ENCODE peak calls at places on chromosomes 11 and 22, in nine cellular contexts. One of them, this sample, is unnamed.

GRCh38 chr22:23204541-23205157 is 24.3 kb downstream of the BCR start:
- DNase-seq in fibroblast of the aortic adventitia: peak
- DNase-seq in retinal pigment epithelial cell: peak
- DNase-seq in ovary: peak
- DNase-seq in NB4: no peak
- DNase-seq in pancreas: peak
- DNase-seq in heart right ventricle: peak
- DNase-seq in mucosa of descending colon: no peak
- DNase-seq in cardiac fibroblast: peak
- DNase-seq in this sample: peak

GRCh38 chr11:7347611-7348431 is 96.1 kb downstream of the SYT9 start:
- DNase-seq in fibroblast of the aortic adventitia: no peak
- DNase-seq in retinal pigment epithelial cell: no peak
- DNase-seq in ovary: no peak
- DNase-seq in NB4: no peak
- DNase-seq in pancreas: no peak
- DNase-seq in heart right ventricle: no peak
- DNase-seq in mucosa of descending colon: no peak
- DNase-seq in cardiac fibroblast: no peak
- DNase-seq in this sample: no peak

GRCh38 chr11:45982656-45983470 is 60.4 kb downstream of the LARGE2 start:
- DNase-seq in fibroblast of the aortic adventitia: peak
- DNase-seq in retinal pigment epithelial cell: peak
- DNase-seq in ovary: peak
- DNase-seq in NB4: peak
- DNase-seq in pancreas: no peak
- DNase-seq in heart right ventricle: no peak
- DNase-seq in mucosa of descending colon: no peak
- DNase-seq in cardiac fibroblast: peak
- DNase-seq in this sample: peak

GRCh38 chr11:14687943-14688627 is 44.5 kb downstream of the PDE3B start:
- DNase-seq in fibroblast of the aortic adventitia: no peak
- DNase-seq in retinal pigment epithelial cell: no peak
- DNase-seq in ovary: no peak
- DNase-seq in NB4: no peak
- DNase-seq in pancreas: no peak
- DNase-seq in heart right ventricle: no peak
- DNase-seq in mucosa of descending colon: no peak
- DNase-seq in cardiac fibroblast: no peak
- DNase-seq in this sample: no peak

GRCh38 chr11:73426184-73426845 is 50.1 kb downstream of the RELT start:
- DNase-seq in fibroblast of the aortic adventitia: peak
- DNase-seq in retinal pigment epithelial cell: no peak
- DNase-seq in ovary: no peak
- DNase-seq in NB4: no peak
- DNase-seq in pancreas: no peak
- DNase-seq in heart right ventricle: no peak
- DNase-seq in mucosa of descending colon: no peak
- DNase-seq in cardiac fibroblast: peak
- DNase-seq in this sample: no peak

GRCh38 chr11:35236667-35237003 is 97.7 kb downstream of the CD44 start:
- DNase-seq in fibroblast of the aortic adventitia: no peak
- DNase-seq in retinal pigment epithelial cell: no peak
- DNase-seq in ovary: no peak
- DNase-seq in NB4: peak
- DNase-seq in pancreas: no peak
- DNase-seq in heart right ventricle: no peak
- DNase-seq in mucosa of descending colon: no peak
- DNase-seq in cardiac fibroblast: no peak
- DNase-seq in this sample: peak

GRCh38 chr11:130442728-130443127 is 5.7 kb upstream of the ADAMTS15 start:
- DNase-seq in fibroblast of the aortic adventitia: peak
- DNase-seq in retinal pigment epithelial cell: no peak
- DNase-seq in ovary: no peak
- DNase-seq in NB4: no peak
- DNase-seq in pancreas: no peak
- DNase-seq in heart right ventricle: no peak
- DNase-seq in mucosa of descending colon: no peak
- DNase-seq in cardiac fibroblast: no peak
- DNase-seq in this sample: peak

GRCh38 chr11:17846852-17847453 is 112.4 kb downstream of the KCNC1 start:
- DNase-seq in fibroblast of the aortic adventitia: peak
- DNase-seq in retinal pigment epithelial cell: peak
- DNase-seq in ovary: no peak
- DNase-seq in NB4: peak
- DNase-seq in pancreas: no peak
- DNase-seq in heart right ventricle: no peak
- DNase-seq in mucosa of descending colon: no peak
- DNase-seq in cardiac fibroblast: peak
- DNase-seq in this sample: peak

GRCh38 chr11:70230151-70230839 is 27.2 kb downstream of the FADD start:
- DNase-seq in fibroblast of the aortic adventitia: peak
- DNase-seq in retinal pigment epithelial cell: no peak
- DNase-seq in ovary: no peak
- DNase-seq in NB4: no peak
- DNase-seq in pancreas: no peak
- DNase-seq in heart right ventricle: no peak
- DNase-seq in mucosa of descending colon: no peak
- DNase-seq in cardiac fibroblast: peak
- DNase-seq in this sample: no peak

GRCh38 chr11:8260202-8260996 is 3.3 kb downstream of the LMO1 start:
- DNase-seq in fibroblast of the aortic adventitia: no peak
- DNase-seq in retinal pigment epithelial cell: no peak
- DNase-seq in ovary: peak
- DNase-seq in NB4: no peak
- DNase-seq in pancreas: no peak
- DNase-seq in heart right ventricle: no peak
- DNase-seq in mucosa of descending colon: no peak
- DNase-seq in cardiac fibroblast: no peak
- DNase-seq in this sample: no peak

GRCh38 chr22:23068096-23068831 is 2.1 kb upstream of the GNAZ start:
- DNase-seq in fibroblast of the aortic adventitia: no peak
- DNase-seq in retinal pigment epithelial cell: no peak
- DNase-seq in ovary: no peak
- DNase-seq in NB4: no peak
- DNase-seq in pancreas: no peak
- DNase-seq in heart right ventricle: peak
- DNase-seq in mucosa of descending colon: no peak
- DNase-seq in cardiac fibroblast: no peak
- DNase-seq in this sample: no peak

GRCh38 chr22:21624120-21624879 is 5.5 kb downstream of the YDJC start:
- DNase-seq in fibroblast of the aortic adventitia: peak
- DNase-seq in retinal pigment epithelial cell: no peak
- DNase-seq in ovary: no peak
- DNase-seq in NB4: peak
- DNase-seq in pancreas: no peak
- DNase-seq in heart right ventricle: peak
- DNase-seq in mucosa of descending colon: peak
- DNase-seq in cardiac fibroblast: peak
- DNase-seq in this sample: peak

GRCh38 chr22:48574776-48575566 is 1252.7 kb downstream of the BRD1 start:
- DNase-seq in fibroblast of the aortic adventitia: no peak
- DNase-seq in retinal pigment epithelial cell: no peak
- DNase-seq in ovary: peak
- DNase-seq in NB4: no peak
- DNase-seq in pancreas: peak
- DNase-seq in heart right ventricle: peak
- DNase-seq in mucosa of descending colon: peak
- DNase-seq in cardiac fibroblast: no peak
- DNase-seq in this sample: no peak

GRCh38 chr11:36258730-36259360 is 30.4 kb downstream of the COMMD9 start:
- DNase-seq in fibroblast of the aortic adventitia: peak
- DNase-seq in retinal pigment epithelial cell: peak
- DNase-seq in ovary: peak
- DNase-seq in NB4: peak
- DNase-seq in pancreas: peak
- DNase-seq in heart right ventricle: peak
- DNase-seq in mucosa of descending colon: peak
- DNase-seq in cardiac fibroblast: peak
- DNase-seq in this sample: peak

GRCh38 chr11:44383246-44383645 is 73.3 kb upstream of the ALX4 start:
- DNase-seq in fibroblast of the aortic adventitia: no peak
- DNase-seq in retinal pigment epithelial cell: no peak
- DNase-seq in ovary: no peak
- DNase-seq in NB4: no peak
- DNase-seq in pancreas: no peak
- DNase-seq in heart right ventricle: no peak
- DNase-seq in mucosa of descending colon: no peak
- DNase-seq in cardiac fibroblast: no peak
- DNase-seq in this sample: no peak

GRCh38 chr11:130831506-130832385 is 84.5 kb downstream of the SNX19 start:
- DNase-seq in fibroblast of the aortic adventitia: peak
- DNase-seq in retinal pigment epithelial cell: no peak
- DNase-seq in ovary: no peak
- DNase-seq in NB4: no peak
- DNase-seq in pancreas: no peak
- DNase-seq in heart right ventricle: no peak
- DNase-seq in mucosa of descending colon: no peak
- DNase-seq in cardiac fibroblast: no peak
- DNase-seq in this sample: peak

GRCh38 chr11:64298966-64299846 is 952 bp upstream of the CATSPERZ start:
- DNase-seq in fibroblast of the aortic adventitia: no peak
- DNase-seq in retinal pigment epithelial cell: no peak
- DNase-seq in ovary: peak
- DNase-seq in NB4: no peak
- DNase-seq in pancreas: peak
- DNase-seq in heart right ventricle: peak
- DNase-seq in mucosa of descending colon: peak
- DNase-seq in cardiac fibroblast: peak
- DNase-seq in this sample: no peak

GRCh38 chr11:33774356-33775063 is at the start of gene FBXO3:
- DNase-seq in fibroblast of the aortic adventitia: peak
- DNase-seq in retinal pigment epithelial cell: peak
- DNase-seq in ovary: peak
- DNase-seq in NB4: peak
- DNase-seq in pancreas: peak
- DNase-seq in heart right ventricle: peak
- DNase-seq in mucosa of descending colon: peak
- DNase-seq in cardiac fibroblast: peak
- DNase-seq in this sample: peak

GRCh38 chr22:38715852-38716251 is 10.1 kb downstream of the GTPBP1 start:
- DNase-seq in fibroblast of the aortic adventitia: no peak
- DNase-seq in retinal pigment epithelial cell: no peak
- DNase-seq in ovary: no peak
- DNase-seq in NB4: no peak
- DNase-seq in pancreas: no peak
- DNase-seq in heart right ventricle: no peak
- DNase-seq in mucosa of descending colon: no peak
- DNase-seq in cardiac fibroblast: no peak
- DNase-seq in this sample: no peak
- TF ChIP-seq CTCF in fibroblast of the aortic adventitia: no peak
- TF ChIP-seq CTCF in retinal pigment epithelial cell: no peak
- TF ChIP-seq CTCF in ovary: no peak
- TF ChIP-seq CTCF in NB4: no peak
- TF ChIP-seq CTCF in pancreas: no peak
- TF ChIP-seq CTCF in heart right ventricle: no peak
- TF ChIP-seq CTCF in mucosa of descending colon: no peak
- TF ChIP-seq CTCF in cardiac fibroblast: no peak
- TF ChIP-seq CTCF in this sample: no peak

DNA sequence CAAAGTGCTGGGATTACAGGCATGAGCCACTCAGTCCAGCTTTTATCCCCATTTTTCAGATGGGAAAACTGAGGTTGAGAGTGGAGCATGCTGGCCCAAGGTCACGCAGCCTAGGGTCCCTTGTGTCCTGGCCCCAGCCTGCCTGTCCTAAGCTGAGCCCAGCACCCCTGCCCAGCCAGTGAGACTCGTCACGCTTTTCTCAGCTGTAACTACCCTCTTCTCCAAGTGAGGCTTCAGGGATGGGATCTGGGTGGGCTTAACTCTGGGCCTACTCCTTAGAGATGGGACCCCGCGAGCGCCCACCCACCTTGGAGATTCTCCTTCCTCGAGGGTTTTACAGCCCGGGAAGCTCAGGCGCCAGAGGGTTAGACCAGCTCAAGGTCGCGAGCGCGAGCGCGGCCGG is 390 bp upstream of the TMEM151A start:
- DNase-seq in fibroblast of the aortic adventitia: no peak
- DNase-seq in retinal pigment epithelial cell: no peak
- DNase-seq in ovary: no peak
- DNase-seq in NB4: no peak
- DNase-seq in pancreas: no peak
- DNase-seq in heart right ventricle: no peak
- DNase-seq in mucosa of descending colon: no peak
- DNase-seq in cardiac fibroblast: no peak
- DNase-seq in this sample: no peak
- H3K4me3 ChIP-seq in fibroblast of the aortic adventitia: no peak
- H3K4me3 ChIP-seq in retinal pigment epithelial cell: peak
- H3K4me3 ChIP-seq in ovary: no peak
- H3K4me3 ChIP-seq in NB4: no peak
- H3K4me3 ChIP-seq in pancreas: peak
- H3K4me3 ChIP-seq in heart right ventricle: no peak
- H3K4me3 ChIP-seq in mucosa of descending colon: no peak
- H3K4me3 ChIP-seq in cardiac fibroblast: no peak
- H3K4me3 ChIP-seq in this sample: no peak

DNA sequence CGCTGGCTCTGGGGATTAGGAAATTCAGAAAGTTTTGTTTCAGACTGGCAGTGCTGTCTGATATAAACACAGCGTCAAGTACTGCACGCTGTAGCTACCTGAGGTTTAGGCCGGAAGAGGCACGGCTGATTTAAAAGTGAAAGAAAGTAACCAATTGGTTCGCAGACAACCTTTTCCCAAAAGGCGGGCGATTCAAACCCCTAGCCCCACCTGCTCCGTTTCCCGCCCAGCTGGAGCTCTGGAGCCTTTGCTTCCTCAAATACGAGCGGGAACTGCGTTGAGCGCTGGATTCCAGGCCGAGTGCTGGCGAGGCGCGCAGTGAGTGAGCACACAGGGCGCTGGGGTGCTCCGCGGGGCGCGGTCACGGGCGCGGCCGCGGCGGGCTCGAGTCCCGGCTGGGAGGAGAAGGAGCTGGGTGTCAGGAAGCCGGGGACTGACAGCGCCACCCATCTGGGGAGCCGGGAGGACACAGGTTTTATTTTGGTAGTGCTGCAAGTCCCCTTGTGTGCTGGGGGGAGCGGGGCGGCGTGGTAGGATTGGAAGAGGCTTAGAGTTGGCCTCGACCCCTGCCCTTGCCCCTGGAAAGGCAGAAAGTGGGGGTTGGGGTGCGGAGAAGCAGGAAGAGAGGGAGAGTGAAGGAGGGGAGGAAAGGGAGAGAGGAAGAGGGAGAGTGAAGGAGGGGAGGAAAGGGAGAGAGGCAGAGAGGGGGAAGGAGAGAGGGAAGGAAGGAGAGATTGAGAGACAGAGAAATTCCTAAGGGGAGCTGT is 2.1 kb downstream of the FAM111A start:
- DNase-seq in fibroblast of the aortic adventitia: peak
- DNase-seq in retinal pigment epithelial cell: peak
- DNase-seq in ovary: peak
- DNase-seq in NB4: peak
- DNase-seq in pancreas: peak
- DNase-seq in heart right ventricle: peak
- DNase-seq in mucosa of descending colon: peak
- DNase-seq in cardiac fibroblast: peak
- DNase-seq in this sample: peak
- TF ChIP-seq CTCF in fibroblast of the aortic adventitia: peak
- TF ChIP-seq CTCF in retinal pigment epithelial cell: peak
- TF ChIP-seq CTCF in ovary: no peak
- TF ChIP-seq CTCF in NB4: no peak
- TF ChIP-seq CTCF in pancreas: no peak
- TF ChIP-seq CTCF in heart right ventricle: no peak
- TF ChIP-seq CTCF in mucosa of descending colon: no peak
- TF ChIP-seq CTCF in cardiac fibroblast: no peak
- TF ChIP-seq CTCF in this sample: no peak

GRCh38 chr11:95239871-95240648 is 9.1 kb upstream of the SESN3 start:
- DNase-seq in fibroblast of the aortic adventitia: no peak
- DNase-seq in retinal pigment epithelial cell: no peak
- DNase-seq in ovary: no peak
- DNase-seq in NB4: no peak
- DNase-seq in pancreas: no peak
- DNase-seq in heart right ventricle: no peak
- DNase-seq in mucosa of descending colon: no peak
- DNase-seq in cardiac fibroblast: no peak
- DNase-seq in this sample: no peak
- H3K4me3 ChIP-seq in fibroblast of the aortic adventitia: no peak
- H3K4me3 ChIP-seq in retinal pigment epithelial cell: no peak
- H3K4me3 ChIP-seq in ovary: no peak
- H3K4me3 ChIP-seq in NB4: no peak
- H3K4me3 ChIP-seq in pancreas: no peak
- H3K4me3 ChIP-seq in heart right ventricle: no peak
- H3K4me3 ChIP-seq in mucosa of descending colon: no peak
- H3K4me3 ChIP-seq in cardiac fibroblast: no peak
- H3K4me3 ChIP-seq in this sample: no peak